ENCODE peak calls at places on chromosomes 4 and X, in nine cellular contexts. J is left ventricle myocardium inferior, U is PC-3, Q is body of pancreas, X is colonic mucosa, V is osteoblast, M is WERI-Rb-1, T is hepatocyte, G is gastrocnemius medialis. R is an unnamed sample.

GRCh38 chr4:25810815-25811690 is 51.7 kb downstream of the SEL1L3 start:
- DNase-seq in U (peak), J (no peak), G (no peak), V (peak), X (no peak), T (peak), M (no peak), Q (no peak), R (no peak)

GRCh38 chr4:88623097-88623496 is 30.8 kb downstream of the HERC3 start:
- DNase-seq in V (peak), U (peak), T (peak), G (no peak), M (no peak), Q (no peak), J (no peak), X (no peak), R (no peak)

GRCh38 chr4:185203380-185204237 is at the start of gene CFAP97:
- DNase-seq in M (peak), T (peak), J (peak), G (peak), U (peak), X (peak), Q (peak), V (peak), R (peak)

GRCh38 chrX:33210156-33210555 is 1.2 kb downstream of the DMD start:
- DNase-seq in J (no peak), U (no peak), V (no peak), G (no peak), M (no peak), X (no peak), T (no peak), Q (no peak), R (no peak)

GRCh38 chr4:118888666-118889312 is at the start of gene SYNPO2:
- DNase-seq in U (peak), T (peak), Q (peak), V (peak), M (peak), X (peak), G (peak), J (peak), R (peak)

GRCh38 chr4:168917150-168917779 is 92.8 kb downstream of the CBR4 start:
- DNase-seq in X (no peak), Q (no peak), M (no peak), U (peak), J (no peak), T (peak), G (no peak), V (no peak), R (no peak)

GRCh38 chrX:2640436-2641150 is 50.5 kb upstream of the CD99 start:
- DNase-seq in X (no peak), V (no peak), J (no peak), G (no peak), M (no peak), T (peak), U (no peak), Q (no peak), R (no peak)

GRCh38 chrX:38166478-38167083 is 54.1 kb downstream of the SRPX start:
- DNase-seq in T (peak), V (no peak), J (no peak), X (peak), U (peak), M (peak), Q (peak), G (no peak), R (no peak)

GRCh38 chr4:3340703-3341088 is 47.9 kb downstream of the RGS12 start:
- DNase-seq in X (no peak), U (peak), Q (peak), T (no peak), G (peak), M (peak), J (no peak), V (no peak), R (no peak)

GRCh38 chr4:155617312-155617711 is 49.3 kb upstream of the GUCY1A1 start:
- DNase-seq in X (no peak), G (no peak), Q (no peak), U (no peak), J (no peak), M (no peak), V (no peak), T (no peak), R (no peak)

GRCh38 chrX:155819966-155820491 is 61.1 kb upstream of the VAMP7 start:
- DNase-seq in V (peak), Q (peak), U (peak), X (peak), G (peak), T (peak), M (peak), J (peak), R (no peak)

GRCh38 chr4:89572224-89572858 is 264.6 kb downstream of the SNCA start:
- DNase-seq in X (no peak), T (peak), V (no peak), J (no peak), G (no peak), M (no peak), Q (no peak), U (no peak), R (no peak)

GRCh38 chr4:140947507-140947906 is 185.8 kb downstream of the RNF150 start:
- DNase-seq in J (no peak), U (peak), G (no peak), T (no peak), M (no peak), Q (peak), V (no peak), X (no peak), R (no peak)

GRCh38 chr4:38162240-38162784 is 202.1 kb downstream of the PTTG2 start:
- DNase-seq in V (no peak), T (peak), U (peak), M (no peak), Q (peak), G (no peak), X (peak), J (no peak), R (no peak)

GRCh38 chr4:140094701-140095420 is 59.1 kb downstream of the MAML3 start:
- DNase-seq in X (peak), V (no peak), J (peak), T (peak), Q (peak), M (no peak), G (peak), U (peak), R (no peak)

GRCh38 chrX:49202022-49202421 is 2.0 kb upstream of the SYP start:
- DNase-seq in J (no peak), G (no peak), M (no peak), U (no peak), V (peak), T (no peak), Q (peak), X (no peak), R (no peak)

GRCh38 chrX:45668686-45669443 is 468.2 kb upstream of the DIPK2B start:
- DNase-seq in M (no peak), X (no peak), T (no peak), Q (no peak), U (peak), V (peak), G (no peak), J (no peak), R (no peak)

GRCh38 chrX:77493677-77494553 is 46.7 kb downstream of the FGF16 start:
- DNase-seq in X (no peak), J (no peak), Q (no peak), G (no peak), V (no peak), T (peak), M (peak), U (peak), R (no peak)

GRCh38 chrX:56783450-56783831 is 54.4 kb downstream of the NBDY start:
- DNase-seq in J (no peak), Q (no peak), V (no peak), T (no peak), M (peak), X (peak), U (no peak), G (no peak), R (no peak)

GRCh38 chr4:184473515-184474260 is 662 bp downstream of the IRF2 start:
- DNase-seq in J (peak), G (peak), M (peak), Q (peak), U (peak), X (peak), T (peak), V (peak), R (no peak)

GRCh38 chrX:7926914-7927258 is 327 bp downstream of the PNPLA4 start:
- DNase-seq in Q (no peak), V (no peak), X (no peak), G (no peak), M (no peak), J (no peak), U (no peak), T (no peak), R (no peak)

GRCh38 chrX:136250191-136251041 is 784 bp downstream of the MAP7D3 start:
- DNase-seq in V (peak), M (no peak), X (no peak), G (no peak), T (peak), J (no peak), U (no peak), Q (no peak), R (no peak)

GRCh38 chr4:48756689-48757220 is 23.3 kb downstream of the FRYL start:
- DNase-seq in M (no peak), G (no peak), V (peak), U (no peak), J (no peak), Q (no peak), T (no peak), X (no peak), R (no peak)

GRCh38 chr4:118814054-118814453 is 21.9 kb downstream of the SEC24D start:
- DNase-seq in J (no peak), G (no peak), T (no peak), Q (no peak), U (no peak), V (no peak), M (no peak), X (no peak), R (no peak)

GRCh38 chr4:53916431-53916889 is 147.9 kb downstream of the CHIC2 start:
- DNase-seq in U (peak), X (no peak), Q (no peak), V (no peak), G (no peak), M (no peak), J (no peak), T (no peak), R (no peak)

GRCh38 chr4:89586864-89587263 is 250.1 kb downstream of the SNCA start:
- DNase-seq in M (no peak), Q (no peak), T (no peak), J (no peak), U (peak), X (no peak), V (peak), G (no peak), R (no peak)

GRCh38 chr4:166585491-166585890 is 648.8 kb downstream of the SPOCK3 start:
- DNase-seq in X (no peak), U (peak), G (no peak), V (no peak), Q (no peak), M (no peak), T (no peak), J (no peak), R (no peak)

GRCh38 chr4:39367166-39367565 is 1.0 kb upstream of the RFC1 start:
- DNase-seq in V (no peak), Q (no peak), M (no peak), U (no peak), T (peak), G (no peak), X (no peak), J (no peak), R (no peak)

GRCh38 chrX:131288738-131289511 is at the start of gene IGSF1:
- DNase-seq in U (no peak), X (no peak), V (peak), G (no peak), Q (peak), J (peak), T (peak), M (no peak), R (no peak)

GRCh38 chr4:105140684-105141490 is 5.8 kb upstream of the TET2 start:
- DNase-seq in T (peak), V (no peak), Q (no peak), M (peak), G (no peak), J (no peak), U (peak), X (peak), R (no peak)

GRCh38 chrX:48468693-48469691 is 1.1 kb downstream of the SLC38A5 start:
- DNase-seq in Q (no peak), M (peak), X (peak), V (peak), U (no peak), T (no peak), G (no peak), J (no peak), R (no peak)

GRCh38 chrX:104136241-104137019 is 20.4 kb downstream of the SLC25A53 start:
- DNase-seq in J (peak), T (peak), G (peak), Q (peak), V (peak), U (peak), M (peak), X (peak), R (peak)
- H3K4me3 ChIP-seq in J (peak), T (peak), G (peak), Q (no peak), V (peak), U (peak), M (no peak), X (no peak), R (peak)

GRCh38 chr4:93649828-93650227 is 178.7 kb upstream of the ATOH1 start:
- DNase-seq in M (no peak), V (no peak), G (no peak), X (no peak), U (no peak), J (no peak), Q (no peak), T (no peak), R (no peak)
- H3K27ac ChIP-seq in M (no peak), V (no peak), G (no peak), X (no peak), U (no peak), J (no peak), Q (no peak), T (no peak), R (no peak)

GRCh38 chr4:152352215-152352614 is 183.7 kb downstream of the FBXW7 start:
- DNase-seq in M (no peak), U (no peak), Q (no peak), G (no peak), J (no peak), V (no peak), X (no peak), T (no peak), R (no peak)
- H3K4me3 ChIP-seq in M (peak), U (peak), Q (no peak), G (peak), J (peak), V (peak), X (no peak), T (peak), R (peak)

GRCh38 chr4:102639602-102640001 is 121.2 kb downstream of the MANBA start:
- DNase-seq in G (no peak), J (no peak), X (no peak), M (no peak), Q (no peak), U (no peak), T (no peak), V (no peak), R (no peak)
- H3K27ac ChIP-seq in G (no peak), J (no peak), X (no peak), M (no peak), Q (no peak), U (no peak), T (no peak), V (no peak), R (no peak)

DNA sequence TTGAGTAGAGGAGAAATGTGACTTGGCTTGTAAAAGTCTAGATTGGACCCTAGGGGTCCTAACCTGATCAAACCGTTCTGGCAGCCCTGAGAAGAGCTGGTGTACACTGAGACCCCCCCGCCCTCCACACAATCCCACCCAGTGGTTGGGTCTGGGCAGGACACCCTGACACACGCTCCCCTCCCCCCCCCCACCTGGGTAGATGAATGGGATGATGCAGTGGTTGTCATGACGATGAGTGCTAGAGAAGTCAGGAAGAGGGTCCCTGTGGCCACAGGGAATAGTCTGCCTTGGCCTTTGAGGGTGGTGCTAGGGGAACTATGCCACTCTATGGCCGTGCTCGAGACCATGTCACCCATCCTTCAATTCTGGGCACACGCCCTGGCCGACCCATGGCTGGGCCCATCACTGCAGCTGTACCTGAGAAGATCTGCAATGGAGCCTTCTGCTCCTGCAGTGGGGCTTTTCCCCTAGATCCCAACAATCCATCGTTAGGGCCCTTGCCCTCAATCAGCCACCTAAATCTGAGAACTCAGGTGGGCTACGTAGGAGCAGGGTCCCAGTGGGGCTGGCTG is 4.4 kb downstream of the CDK16 start:
- DNase-seq in J (no peak), Q (no peak), M (no peak), V (no peak), X (no peak), T (no peak), G (no peak), U (no peak), R (no peak)
- H3K4me3 ChIP-seq in J (no peak), Q (no peak), M (no peak), V (no peak), X (no peak), T (no peak), G (no peak), U (no peak), R (no peak)

GRCh38 chr4:113758361-113758760 is 3.2 kb downstream of the CAMK2D start:
- DNase-seq in X (no peak), V (peak), M (no peak), T (no peak), G (no peak), U (peak), J (no peak), Q (no peak), R (no peak)

GRCh38 chr4:113760852-113761681 is 471 bp downstream of the CAMK2D start:
- DNase-seq in G (peak), M (peak), V (peak), J (peak), U (peak), X (peak), T (peak), Q (peak), R (peak)

GRCh38 chr4:113761682-113762060 is at the start of gene CAMK2D:
- DNase-seq in M (peak), X (peak), Q (peak), J (peak), V (peak), U (peak), G (peak), T (peak), R (peak)

GRCh38 chr4:113759696-113760093 is 1.8 kb downstream of the CAMK2D start:
- DNase-seq in X (no peak), U (no peak), Q (no peak), G (no peak), V (no peak), M (no peak), T (no peak), J (no peak), R (no peak)

DNA sequence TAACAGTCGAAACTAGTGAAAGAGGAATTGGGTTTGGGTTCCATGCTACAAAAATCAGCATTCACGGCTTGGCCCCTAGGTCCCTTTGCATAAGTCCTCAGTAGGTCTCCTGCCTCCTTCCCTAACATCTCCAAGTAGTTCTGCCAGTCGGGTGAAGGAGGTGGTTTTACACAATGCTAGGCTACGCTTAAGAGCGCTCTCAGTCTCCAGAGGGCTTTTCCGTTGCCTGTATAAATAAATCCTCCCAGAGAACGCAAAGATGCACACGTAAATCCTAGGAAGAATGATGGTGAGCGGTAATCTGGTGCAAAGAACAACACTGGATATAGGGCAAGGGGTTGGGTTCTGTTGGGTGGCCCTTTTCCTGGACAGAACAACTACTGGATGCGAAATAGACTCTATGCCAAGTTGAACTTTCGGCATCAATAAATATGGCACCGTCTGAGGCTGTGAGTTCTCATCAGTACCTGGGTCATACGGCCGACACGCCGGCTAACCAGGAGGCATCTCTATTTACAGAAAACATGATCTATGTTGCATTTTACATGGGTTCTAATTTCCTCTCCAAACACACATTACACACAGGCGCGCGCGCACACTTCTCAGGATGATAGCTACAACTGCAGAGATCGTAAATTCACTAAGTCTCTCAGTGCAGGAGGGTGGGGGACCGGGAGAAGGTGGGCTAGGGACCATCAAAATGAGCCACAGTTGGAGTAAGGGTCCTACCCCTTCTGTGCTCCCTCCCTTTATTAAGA is 1.3 kb downstream of the CAMK2D start:
- DNase-seq in M (peak), X (peak), J (peak), T (peak), G (peak), U (peak), Q (peak), V (peak), R (no peak)
- H3K27ac ChIP-seq in M (peak), X (peak), J (peak), T (peak), G (peak), U (peak), Q (peak), V (peak), R (peak)

GRCh38 chrX:134241960-134242619 is 5.1 kb downstream of the CCDC160 start:
- DNase-seq in X (no peak), M (no peak), U (no peak), T (no peak), Q (no peak), V (no peak), G (no peak), J (no peak), R (no peak)

GRCh38 chrX:134236690-134237362 is at the start of gene CCDC160:
- DNase-seq in J (peak), Q (peak), U (peak), X (peak), V (no peak), M (peak), T (peak), G (peak), R (no peak)

GRCh38 chrX:134239016-134239415 is 2.0 kb downstream of the CCDC160 start:
- DNase-seq in J (no peak), U (peak), V (no peak), Q (no peak), X (no peak), M (no peak), G (no peak), T (no peak), R (no peak)

GRCh38 chrX:134237363-134237702 is 351 bp downstream of the CCDC160 start:
- DNase-seq in J (no peak), Q (no peak), U (no peak), G (no peak), T (peak), M (no peak), X (no peak), V (no peak), R (no peak)

GRCh38 chrX:134240209-134240608 is 3.2 kb downstream of the CCDC160 start:
- DNase-seq in J (no peak), G (no peak), M (no peak), U (no peak), Q (no peak), X (no peak), V (no peak), T (no peak), R (no peak)
- H3K4me3 ChIP-seq in J (no peak), G (no peak), M (no peak), U (no peak), Q (no peak), X (no peak), V (no peak), T (no peak), R (no peak)